ENCODE peak calls at places on chromosome 18, in nine cellular contexts. F is OCI-LY7, P is iris pigment epithelial cell, O is GM23248, J is MV-4-11, E is H54, T is nucleus accumbens, Y is brain microvascular endothelial cell, S is mammary epithelial cell. Q is an unnamed sample.

GRCh38 chr18:9631814-9632496 is 17.6 kb upstream of the PPP4R1 start:
- DNase-seq in T (no peak), S (peak), P (peak), E (no peak), O (peak), Y (peak), J (no peak), F (no peak), Q (no peak)

GRCh38 chr18:10797882-10798281 is 272.1 kb downstream of the NAPG start:
- DNase-seq in P (peak), F (peak), Y (no peak), O (no peak), T (no peak), J (no peak), S (no peak), E (no peak), Q (no peak)

GRCh38 chr18:36194719-36195315 is 7.5 kb downstream of the MOCOS start:
- DNase-seq in O (no peak), Y (no peak), P (no peak), S (no peak), F (no peak), J (no peak), E (no peak), T (no peak), Q (no peak)

GRCh38 chr18:13032173-13032572 is 41.0 kb downstream of the CEP192 start:
- DNase-seq in J (no peak), P (no peak), E (no peak), Y (no peak), S (no peak), O (no peak), T (no peak), F (no peak), Q (no peak)

GRCh38 chr18:28802546-28802945 is 625.6 kb upstream of the CDH2 start:
- DNase-seq in F (no peak), S (no peak), O (peak), J (no peak), P (peak), Y (no peak), T (no peak), E (no peak), Q (no peak)

GRCh38 chr18:49561127-49561376 is 805 bp upstream of the LIPG start:
- DNase-seq in T (no peak), F (no peak), S (no peak), O (peak), Y (no peak), J (no peak), E (no peak), P (peak), Q (no peak)

GRCh38 chr18:57231846-57232245 is 85.0 kb downstream of the BOD1L2 start:
- DNase-seq in E (no peak), Y (no peak), J (no peak), F (no peak), S (no peak), O (no peak), T (no peak), P (no peak), Q (no peak)

GRCh38 chr18:48410095-48410920 is 1.1 kb upstream of the ZBTB7C start:
- DNase-seq in Y (peak), P (peak), T (peak), J (peak), S (peak), E (peak), O (peak), F (peak), Q (peak)

GRCh38 chr18:51287818-51288508 is 90.5 kb upstream of the MEX3C start:
- DNase-seq in J (no peak), Y (no peak), E (no peak), O (no peak), P (no peak), T (no peak), F (no peak), S (no peak), Q (no peak)

GRCh38 chr18:74531043-74531442 is 3.3 kb upstream of the CNDP1 start:
- DNase-seq in E (no peak), J (no peak), O (no peak), S (no peak), P (no peak), Y (no peak), F (no peak), T (no peak), Q (no peak)

GRCh38 chr18:28178720-28179119 is 1.8 kb upstream of the CDH2 start:
- DNase-seq in P (peak), O (peak), S (no peak), E (no peak), F (no peak), Y (peak), J (no peak), T (no peak), Q (no peak)

GRCh38 chr18:10515456-10515855 is 10.4 kb upstream of the NAPG start:
- DNase-seq in J (peak), E (no peak), F (no peak), T (no peak), Y (no peak), S (peak), P (no peak), O (no peak), Q (no peak)

GRCh38 chr18:37641573-37641972 is 76.0 kb upstream of the CELF4 start:
- DNase-seq in S (peak), P (no peak), T (no peak), Y (no peak), F (no peak), O (no peak), E (no peak), J (no peak), Q (no peak)

GRCh38 chr18:14949800-14950415 is 201.9 kb downstream of the ANKRD30B start:
- DNase-seq in O (no peak), J (no peak), T (no peak), Y (no peak), S (no peak), F (no peak), P (no peak), E (no peak), Q (no peak)

GRCh38 chr18:51278045-51278649 is 80.7 kb upstream of the MEX3C start:
- DNase-seq in E (peak), O (peak), J (peak), Y (peak), F (peak), T (peak), P (no peak), S (peak), Q (peak)

GRCh38 chr18:59560556-59560955 is 136.7 kb downstream of the CCBE1 start:
- DNase-seq in P (no peak), Y (no peak), S (no peak), J (no peak), E (no peak), T (no peak), F (no peak), O (peak), Q (no peak)

GRCh38 chr18:30403278-30403677 is 639.3 kb downstream of the DSC3 start:
- DNase-seq in J (no peak), P (no peak), O (no peak), Y (no peak), E (no peak), F (no peak), S (no peak), T (no peak), Q (no peak)

GRCh38 chr18:26532367-26533340 is 15.7 kb downstream of the KCTD1 start:
- DNase-seq in Y (no peak), J (no peak), E (no peak), S (peak), O (no peak), F (no peak), T (no peak), P (no peak), Q (no peak)

GRCh38 chr18:37662099-37662498 is 96.5 kb upstream of the CELF4 start:
- DNase-seq in P (no peak), J (no peak), Y (no peak), F (no peak), S (no peak), O (no peak), E (no peak), T (no peak), Q (no peak)